ENCODE peak calls at places on chromosomes 11 and 22, in five cellular contexts. One of them, this sample, is unnamed.

GRCh38 chr11:126596474-126596873 is 241.0 kb downstream of the ST3GAL4 start:
- DNase-seq in AG10803: no peak
- DNase-seq in T-helper 1 cell: no peak
- DNase-seq in M059J: no peak
- DNase-seq in SK-MEL-5: no peak
- DNase-seq in this sample: no peak

GRCh38 chr11:119518746-119519382 is 95.9 kb upstream of the THY1 start:
- DNase-seq in AG10803: peak; percentile 5
- DNase-seq in SK-MEL-5: no peak
- DNase-seq in T-helper 1 cell: no peak
- DNase-seq in M059J: peak; percentile 27
- DNase-seq in this sample: no peak

GRCh38 chr11:24145411-24145810 is 351.4 kb upstream of the LUZP2 start:
- DNase-seq in T-helper 1 cell: no peak
- DNase-seq in M059J: no peak
- DNase-seq in SK-MEL-5: no peak
- DNase-seq in AG10803: peak; percentile 56
- DNase-seq in this sample: no peak

GRCh38 chr22:45995405-45996101 is 18.6 kb upstream of the WNT7B start:
- DNase-seq in M059J: no peak
- DNase-seq in AG10803: no peak
- DNase-seq in T-helper 1 cell: no peak
- DNase-seq in SK-MEL-5: no peak
- DNase-seq in this sample: no peak

GRCh38 chr11:4830909-4831308 is 9.8 kb downstream of the OR51F2 start:
- DNase-seq in M059J: no peak
- DNase-seq in T-helper 1 cell: no peak
- DNase-seq in SK-MEL-5: no peak
- DNase-seq in AG10803: no peak
- DNase-seq in this sample: no peak

GRCh38 chr11:70682056-70682455 is 283.7 kb downstream of the CTTN start:
- DNase-seq in SK-MEL-5: no peak
- DNase-seq in AG10803: no peak
- DNase-seq in T-helper 1 cell: no peak
- DNase-seq in M059J: no peak
- DNase-seq in this sample: no peak

GRCh38 chr11:9313648-9314290 is 624 bp downstream of the TMEM41B start:
- DNase-seq in SK-MEL-5: no peak
- DNase-seq in AG10803: peak; percentile 9
- DNase-seq in T-helper 1 cell: no peak
- DNase-seq in M059J: peak; percentile 31
- DNase-seq in this sample: peak; percentile 26

GRCh38 chr11:111379500-111380136 is 543 bp upstream of the POU2AF1 start:
- DNase-seq in T-helper 1 cell: no peak
- DNase-seq in SK-MEL-5: no peak
- DNase-seq in M059J: no peak
- DNase-seq in AG10803: no peak
- DNase-seq in this sample: no peak

GRCh38 chr11:123751777-123752176 is 2.5 kb downstream of the OR6X1 start:
- DNase-seq in M059J: no peak
- DNase-seq in T-helper 1 cell: no peak
- DNase-seq in SK-MEL-5: no peak
- DNase-seq in AG10803: no peak
- DNase-seq in this sample: no peak

GRCh38 chr11:125102544-125102943 is 8.9 kb downstream of the TMEM218 start:
- DNase-seq in T-helper 1 cell: no peak
- DNase-seq in M059J: no peak
- DNase-seq in AG10803: no peak
- DNase-seq in SK-MEL-5: no peak
- DNase-seq in this sample: no peak

GRCh38 chr11:126514061-126514713 is 158.7 kb downstream of the ST3GAL4 start:
- DNase-seq in AG10803: peak; percentile 32
- DNase-seq in T-helper 1 cell: no peak
- DNase-seq in SK-MEL-5: no peak
- DNase-seq in M059J: no peak
- DNase-seq in this sample: no peak

GRCh38 chr11:93822359-93822758 is 28.1 kb downstream of the VSTM5 start:
- DNase-seq in T-helper 1 cell: no peak
- DNase-seq in M059J: peak; percentile 68
- DNase-seq in AG10803: peak; percentile 4
- DNase-seq in SK-MEL-5: no peak
- DNase-seq in this sample: no peak

GRCh38 chr22:32810241-32811133 is 9.0 kb downstream of the TIMP3 start:
- DNase-seq in M059J: no peak
- DNase-seq in AG10803: no peak
- DNase-seq in T-helper 1 cell: no peak
- DNase-seq in SK-MEL-5: no peak
- DNase-seq in this sample: no peak

This sample was measured in stomach.